ENCODE peak calls at places on chromosomes 13 and 19, in nine cellular contexts. X is NCI-H2029; W is RKO; A is epithelial cell of esophagus; M is NCI-H1694 treated with DMSO at 0.1 percent for 48 hours; N is psoas muscle; V is C1 segment of cervical spinal cord; R is CD4-positive, alpha-beta T cell; C is choroid plexus epithelial cell. E is an unnamed sample.
A peak's percentile ranks its signal among the peaks of the same experiment; 100 is the strongest.

GRCh38 chr19:7857727-7858701 is 16.2 kb downstream of the PRR36 start:
- DNase-seq in X (no peak), W (no peak), A (no peak), M (peak; percentile 73), N (peak; percentile 20), V (no peak), R (no peak), C (no peak), E (no peak)

GRCh38 chr19:58558066-58558622 is at the start of gene UBE2M:
- DNase-seq in X (no peak), W (peak; percentile 57), A (peak; percentile 68), M (no peak), N (peak; percentile 84), V (no peak), R (peak; percentile 41), C (peak; percentile 64), E (no peak)

GRCh38 chr13:99467764-99468163 is 33.5 kb upstream of the TM9SF2 start:
- DNase-seq in X (no peak), W (peak; percentile 8), A (peak; percentile 65), M (no peak), N (no peak), V (no peak), R (no peak), C (peak; percentile 66), E (no peak)

GRCh38 chr19:4051175-4052101 is 15.3 kb downstream of the ZBTB7A start:
- DNase-seq in X (no peak), W (no peak), A (peak; percentile 88), M (no peak), N (peak; percentile 80), V (no peak), R (no peak), C (no peak), E (no peak)

GRCh38 chr13:44237276-44237767 is 136.3 kb upstream of the SERP2 start:
- DNase-seq in X (no peak), W (peak; percentile 37), A (peak; percentile 93), M (no peak), N (peak; percentile 78), V (peak; percentile 40), R (no peak), C (peak; percentile 96), E (no peak)

GRCh38 chr13:67197704-67198103 is 32.4 kb downstream of the PCDH9 start:
- DNase-seq in X (no peak), W (no peak), A (no peak), M (no peak), N (no peak), V (no peak), R (no peak), C (no peak), E (no peak)

GRCh38 chr19:37563518-37563917 is 31.1 kb downstream of the ZNF571 start:
- DNase-seq in X (no peak), W (no peak), A (no peak), M (no peak), N (no peak), V (no peak), R (no peak), C (no peak), E (no peak)

GRCh38 chr19:54190942-54191670 is at the start of gene TSEN34:
- DNase-seq in X (peak; percentile 82), W (peak; percentile 86), A (peak; percentile 86), M (peak; percentile 84), N (no peak), V (peak; percentile 97), R (peak; percentile 88), C (peak; percentile 84), E (peak; percentile 93)

GRCh38 chr13:32125221-32125621 is 93.6 kb downstream of the FRY start:
- DNase-seq in X (no peak), W (no peak), A (no peak), M (no peak), N (no peak), V (no peak), R (no peak), C (peak; percentile 63), E (no peak)

GRCh38 chr19:31610036-31610435 is 260.8 kb upstream of the TSHZ3 start:
- DNase-seq in X (no peak), W (no peak), A (no peak), M (no peak), N (no peak), V (no peak), R (no peak), C (no peak), E (no peak)

GRCh38 chr19:13712767-13713201 is 51.5 kb upstream of the MRI1 start:
- DNase-seq in X (no peak), W (no peak), A (no peak), M (no peak), N (no peak), V (no peak), R (no peak), C (no peak), E (no peak)

GRCh38 chr19:10420444-10421239 is at the start of gene PDE4A:
- DNase-seq in X (no peak), W (no peak), A (peak; percentile 55), M (peak; percentile 13), N (peak; percentile 60), V (no peak), R (no peak), C (peak; percentile 60), E (no peak)

GRCh38 chr13:98285317-98285716 is 108.2 kb upstream of the RNF113B start:
- DNase-seq in X (peak; percentile 48), W (no peak), A (peak; percentile 35), M (peak; percentile 11), N (no peak), V (no peak), R (no peak), C (peak; percentile 37), E (no peak)

GRCh38 chr19:3163230-3163886 is 15.2 kb upstream of the S1PR4 start:
- DNase-seq in X (peak; percentile 15), W (peak; percentile 51), A (peak; percentile 60), M (peak; percentile 67), N (peak; percentile 76), V (peak; percentile 34), R (peak; percentile 65), C (peak; percentile 69), E (peak; percentile 90)

GRCh38 chr19:11580665-11581418 is 3.4 kb upstream of the ACP5 start:
- DNase-seq in X (no peak), W (no peak), A (peak; percentile 59), M (no peak), N (no peak), V (no peak), R (no peak), C (peak; percentile 38), E (no peak)

GRCh38 chr19:23957660-23958281 is 43.1 kb downstream of the ZNF726 start:
- DNase-seq in X (peak; percentile 17), W (peak; percentile 89), A (peak; percentile 89), M (no peak), N (no peak), V (no peak), R (no peak), C (peak; percentile 46), E (no peak)

GRCh38 chr13:72290962-72291681 is 424.1 kb upstream of the DACH1 start:
- DNase-seq in X (no peak), W (peak; percentile 59), A (peak; percentile 89), M (no peak), N (no peak), V (no peak), R (no peak), C (peak; percentile 47), E (no peak)

GRCh38 chr19:55027472-55028337 is 10.4 kb downstream of the GP6 start:
- DNase-seq in X (no peak), W (peak; percentile 54), A (no peak), M (no peak), N (no peak), V (no peak), R (no peak), C (peak; percentile 4), E (no peak)

GRCh38 chr13:111516712-111517640 is 196.5 kb downstream of the TEX29 start:
- DNase-seq in X (peak; percentile 74), W (peak; percentile 7), A (no peak), M (no peak), N (no peak), V (no peak), R (no peak), C (no peak), E (no peak)

GRCh38 chr13:21638319-21639282 is 32.3 kb upstream of the FGF9 start:
- DNase-seq in X (peak; percentile 1), W (peak; percentile 32), A (peak; percentile 86), M (peak; percentile 1), N (no peak), V (no peak), R (no peak), C (peak; percentile 39), E (no peak)

GRCh38 chr19:2209408-2209807 is 26.7 kb downstream of the PLEKHJ1 start:
- DNase-seq in X (no peak), W (no peak), A (no peak), M (no peak), N (no peak), V (no peak), R (no peak), C (no peak), E (no peak)

GRCh38 chr19:56765107-56765506 is 75.4 kb downstream of the PEG3 start:
- DNase-seq in X (no peak), W (no peak), A (peak; percentile 17), M (no peak), N (peak; percentile 55), V (peak; percentile 75), R (no peak), C (no peak), E (no peak)

GRCh38 chr19:41588497-41589209 is 12.7 kb downstream of the CEACAM21 start:
- DNase-seq in X (no peak), W (peak; percentile 51), A (peak; percentile 56), M (no peak), N (no peak), V (no peak), R (no peak), C (peak; percentile 58), E (no peak)

GRCh38 chr19:18610556-18611326 is 1.9 kb upstream of the TMEM59L start:
- DNase-seq in X (no peak), W (no peak), A (no peak), M (no peak), N (no peak), V (no peak), R (no peak), C (no peak), E (no peak)

GRCh38 chr19:4442846-4443146 is 14.8 kb downstream of the UBXN6 start:
- DNase-seq in X (no peak), W (no peak), A (no peak), M (no peak), N (no peak), V (no peak), R (no peak), C (no peak), E (no peak)

GRCh38 chr19:662962-663681 is at the start of gene RNF126:
- DNase-seq in X (peak; percentile 86), W (peak; percentile 90), A (peak; percentile 93), M (peak; percentile 60), N (peak; percentile 96), V (peak; percentile 94), R (peak; percentile 95), C (peak; percentile 92), E (peak; percentile 78)

GRCh38 chr13:40207110-40207478 is 459.3 kb downstream of the FOXO1 start:
- DNase-seq in X (no peak), W (no peak), A (no peak), M (no peak), N (no peak), V (no peak), R (no peak), C (no peak), E (no peak)

GRCh38 chr19:42088471-42089190 is 12.7 kb downstream of the ZNF574 start:
- DNase-seq in X (no peak), W (no peak), A (no peak), M (no peak), N (peak; percentile 48), V (no peak), R (no peak), C (peak; percentile 85), E (no peak)

GRCh38 chr19:290539-291521 is at the start of gene PLPP2:
- DNase-seq in X (peak; percentile 35), W (peak; percentile 62), A (peak; percentile 67), M (no peak), N (peak; percentile 45), V (peak; percentile 77), R (no peak), C (peak; percentile 17), E (no peak)

GRCh38 chr19:18789883-18790565 is 1.1 kb downstream of the COMP start:
- DNase-seq in X (no peak), W (no peak), A (no peak), M (no peak), N (no peak), V (no peak), R (no peak), C (peak; percentile 17), E (no peak)

GRCh38 chr19:43527860-43528622 is 1.0 kb upstream of the ETHE1 start:
- DNase-seq in X (peak; percentile 67), W (peak; percentile 43), A (peak; percentile 37), M (no peak), N (peak; percentile 71), V (peak; percentile 9), R (no peak), C (no peak), E (no peak)